ENCODE peak calls at places on chromosomes 1 and 21, in six cellular contexts. E is A549, Q is HepG2, I is K562, U is GM12878, A is endothelial cell of umbilical vein. K is an unnamed sample.

GRCh38 chr1:179169616-179170467 is 59.6 kb downstream of the ABL2 start:
- DNase-seq in Q (no peak), U (no peak), A (no peak), I (no peak), E (peak; percentile 10), K (peak; percentile 42)

GRCh38 chr1:154837679-154838171 is 32.4 kb downstream of the KCNN3 start:
- DNase-seq in Q (no peak), I (no peak), E (no peak), A (no peak), U (no peak), K (no peak)

GRCh38 chr1:6959491-6959890 is 174.2 kb downstream of the CAMTA1 start:
- DNase-seq in Q (no peak), U (no peak), I (no peak), A (no peak), E (no peak), K (no peak)

GRCh38 chr1:10857689-10858088 is 61.2 kb upstream of the CASZ1 start:
- DNase-seq in Q (no peak), I (no peak), U (no peak), E (no peak), A (no peak), K (no peak)

GRCh38 chr1:167789501-167789900 is 67.7 kb downstream of the MPZL1 start:
- DNase-seq in U (no peak), E (no peak), Q (no peak), A (no peak), I (no peak), K (no peak)

GRCh38 chr1:239250353-239251035 is 135.9 kb upstream of the CHRM3 start:
- DNase-seq in U (no peak), I (no peak), Q (no peak), E (peak; percentile 27), A (no peak), K (peak; percentile 8)

GRCh38 chr1:235873571-235873970 is 6.9 kb upstream of the LYST start:
- DNase-seq in U (no peak), Q (no peak), I (no peak), E (no peak), A (peak; percentile 26), K (no peak)

GRCh38 chr21:14541840-14542495 is 4.1 kb downstream of the SAMSN1 start:
- DNase-seq in I (no peak), U (no peak), E (no peak), Q (no peak), A (peak; percentile 64), K (peak; percentile 51)

GRCh38 chr1:115090547-115090946 is 1.2 kb upstream of the TSPAN2 start:
- DNase-seq in A (no peak), I (no peak), U (no peak), Q (no peak), E (no peak), K (no peak)

GRCh38 chr1:198156745-198157240 is at the start of gene NEK7:
- DNase-seq in I (peak; percentile 92), Q (peak; percentile 71), U (no peak), A (peak; percentile 88), E (peak; percentile 86), K (peak; percentile 87)
- TF ChIP-seq POLR2A in I (peak; percentile 75), Q (peak; percentile 60), U (peak; percentile 83), A (peak; percentile 90), E (peak; percentile 79), K (peak; percentile 51)

GRCh38 chr1:46203738-46204405 is 738 bp downstream of the LURAP1 start:
- DNase-seq in A (peak; percentile 7), E (no peak), I (no peak), Q (no peak), U (no peak), K (no peak)

GRCh38 chr1:46202975-46203737 is at the start of gene LURAP1:
- DNase-seq in U (no peak), E (no peak), Q (no peak), I (peak; percentile 75), A (peak; percentile 60), K (no peak)

GRCh38 chr1:46205141-46205540 is 2.0 kb downstream of the LURAP1 start:
- DNase-seq in E (no peak), A (no peak), I (no peak), Q (no peak), U (no peak), K (no peak)

GRCh38 chr1:46204406-46204742 is 1.2 kb downstream of the LURAP1 start:
- DNase-seq in Q (no peak), A (peak; percentile 11), U (no peak), I (no peak), E (no peak), K (no peak)

DNA sequence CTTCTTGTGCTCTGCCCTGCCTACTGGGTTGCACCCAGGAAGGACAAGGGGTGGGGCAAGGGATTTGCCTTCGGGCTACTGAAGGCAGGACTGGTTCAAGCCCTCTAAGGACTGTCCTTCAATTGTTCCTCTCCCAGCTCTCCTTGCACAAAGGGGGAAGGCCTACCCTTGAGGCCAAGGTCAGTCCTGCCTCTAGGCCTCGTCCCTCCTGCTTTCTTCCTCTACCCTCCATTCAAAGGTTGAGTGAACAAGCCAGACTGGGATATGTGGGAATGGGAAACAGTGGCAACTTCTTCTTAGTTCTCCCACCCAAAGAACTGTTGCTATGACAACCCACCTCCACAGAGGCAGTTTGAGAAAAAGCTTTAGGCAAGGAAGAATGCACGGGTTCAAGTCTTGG is 2.7 kb downstream of the LURAP1 start:
- DNase-seq in E (no peak), U (no peak), I (no peak), Q (no peak), A (no peak), K (no peak)
- TF ChIP-seq MYC in E (no peak), U (no peak), I (no peak), Q (no peak), A (no peak), K (no peak)

GRCh38 chr1:37556712-37557196 is at the start of gene DNALI1:
- DNase-seq in Q (peak; percentile 44), E (peak; percentile 44), A (peak; percentile 93), I (peak; percentile 94), U (no peak), K (peak; percentile 25)
- TF ChIP-seq POLR2A in Q (no peak), E (no peak), A (no peak), I (peak; percentile 68), U (no peak), K (no peak)

DNA sequence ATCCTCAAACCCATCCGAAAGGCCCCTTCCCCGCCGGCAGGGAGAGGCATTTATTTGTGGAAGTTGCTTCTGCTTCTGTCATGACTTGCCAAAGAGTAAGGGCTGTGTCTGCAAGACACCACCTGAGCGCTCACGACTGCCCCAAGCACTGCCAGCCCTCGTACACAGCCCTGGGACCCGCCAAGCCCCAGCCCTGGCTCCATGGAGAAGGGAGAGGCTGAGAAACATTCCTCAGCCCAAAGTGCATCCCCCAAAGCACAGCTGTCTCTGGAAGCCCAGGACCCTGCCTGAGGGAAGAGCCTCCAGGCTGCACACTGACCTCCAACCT is 6.3 kb upstream of the TPRG1L start:
- DNase-seq in A (no peak), U (no peak), I (no peak), E (no peak), Q (no peak), K (no peak)
- TF ChIP-seq MYC in A (no peak), U (no peak), I (no peak), E (no peak), Q (no peak), K (no peak)

GRCh38 chr1:2437617-2438016 is 25.3 kb upstream of the PEX10 start:
- DNase-seq in Q (no peak), A (no peak), U (no peak), E (no peak), I (no peak), K (no peak)

GRCh38 chr1:2435091-2435490 is 22.7 kb upstream of the PEX10 start:
- DNase-seq in E (no peak), U (no peak), I (no peak), Q (no peak), A (no peak), K (no peak)

GRCh38 chr1:2433936-2434335 is 21.6 kb upstream of the PEX10 start:
- DNase-seq in E (no peak), I (no peak), U (no peak), A (no peak), Q (no peak), K (no peak)

GRCh38 chr1:2436876-2437275 is 24.5 kb upstream of the PEX10 start:
- DNase-seq in U (no peak), I (no peak), E (no peak), Q (no peak), A (no peak), K (no peak)

DNA sequence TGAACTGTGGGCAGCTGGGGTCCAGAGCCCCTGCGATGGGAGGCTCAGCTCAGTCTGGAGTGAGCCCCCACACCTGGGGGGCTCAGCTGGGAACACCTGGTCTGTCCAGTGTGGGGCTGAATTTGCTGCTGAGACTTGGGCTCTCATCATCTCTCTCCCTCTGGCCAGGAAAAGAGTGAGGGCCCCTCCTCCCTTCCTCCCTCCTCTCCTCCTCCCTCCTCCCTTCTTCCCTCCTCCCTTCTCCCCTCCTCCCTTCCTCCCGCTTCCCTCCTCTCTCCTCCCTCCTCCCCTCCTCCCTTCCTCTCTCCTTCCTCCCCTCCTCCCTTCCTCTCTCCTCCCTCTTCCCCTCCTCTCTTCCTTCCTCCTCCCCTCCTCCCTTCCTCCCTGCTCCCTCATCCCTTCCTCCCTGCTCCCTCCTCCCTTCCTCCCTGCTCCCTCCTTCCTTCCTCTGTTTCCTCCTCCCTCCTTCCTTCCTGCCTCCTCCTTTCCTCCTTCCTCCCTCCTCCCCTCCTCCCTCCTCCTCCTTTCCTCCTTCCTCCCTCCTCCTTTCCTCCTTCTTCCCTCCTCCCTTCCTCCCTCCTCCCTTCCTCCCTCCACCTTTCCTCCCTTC is 23.5 kb upstream of the PEX10 start:
- DNase-seq in U (no peak), Q (no peak), I (no peak), A (no peak), E (no peak), K (no peak)
- TF ChIP-seq POLR2A in U (no peak), Q (no peak), I (no peak), A (no peak), E (no peak), K (no peak)

DNA sequence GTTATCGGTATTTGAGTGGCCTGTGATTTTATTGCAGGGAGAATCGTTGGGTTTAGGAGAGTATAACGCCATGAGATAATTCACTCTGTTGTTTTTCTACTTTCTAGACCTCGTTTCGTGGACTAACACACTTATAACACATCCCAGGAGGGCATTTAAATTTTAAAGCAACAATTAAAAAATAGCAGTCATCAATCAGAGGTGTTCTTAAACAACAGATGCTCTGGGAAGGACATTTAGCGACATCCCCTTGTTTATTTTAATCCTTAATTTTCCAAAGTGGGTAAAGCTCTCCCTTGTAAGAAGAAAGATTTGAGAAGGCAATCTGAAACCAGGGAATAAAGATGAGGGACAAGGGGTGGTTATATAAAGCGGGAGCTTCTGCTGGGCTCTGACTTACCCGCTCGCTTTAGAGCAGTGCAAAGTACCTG is 4.9 kb downstream of the PBX1 start:
- DNase-seq in I (no peak), Q (no peak), U (no peak), A (peak; percentile 23), E (no peak), K (no peak)
- TF ChIP-seq MYC in I (no peak), Q (no peak), U (no peak), A (no peak), E (no peak), K (no peak)

GRCh38 chr1:34859442-34860200 is at the start of gene SMIM12:
- DNase-seq in Q (peak; percentile 91), E (peak; percentile 92), I (peak; percentile 99), U (peak; percentile 62), A (peak; percentile 93), K (peak; percentile 94)
- TF ChIP-seq POLR2A in Q (peak; percentile 85), E (peak; percentile 83), I (peak; percentile 98), U (peak; percentile 100), A (peak; percentile 86), K (peak; percentile 79)